ENCODE peak calls at places on chromosomes 1 and 21, in nine cellular contexts. G is suprapubic skin, N is fibroblast of lung, M is MM.1S, C is IMR-90, D is neural progenitor cell, J is A549, R is lung, X is adrenal gland. I is an unnamed sample.

GRCh38 chr1:1562556-1563195 is 12.0 kb downstream of the SSU72 start:
- DNase-seq in C (no peak), G (no peak), R (no peak), X (no peak), M (no peak), D (no peak), N (no peak), J (no peak), I (peak; percentile 74)

GRCh38 chr1:116666747-116667576 is 571 bp downstream of the IGSF3 start:
- DNase-seq in R (no peak), J (no peak), C (no peak), G (no peak), M (no peak), N (no peak), X (no peak), D (peak; percentile 24), I (peak; percentile 29)

GRCh38 chr1:228547464-228547792 is 60.2 kb downstream of the RNF187 start:
- DNase-seq in G (peak; percentile 16), J (no peak), M (no peak), D (no peak), N (no peak), R (no peak), X (no peak), C (no peak), I (no peak)

GRCh38 chr1:20366766-20367602 is 76.3 kb downstream of the VWA5B1 start:
- DNase-seq in C (peak; percentile 45), M (no peak), R (no peak), X (peak; percentile 73), N (peak; percentile 59), G (no peak), J (peak; percentile 76), D (peak; percentile 84), I (peak; percentile 29)

GRCh38 chr1:152410599-152410998 is 3.5 kb downstream of the CRNN start:
- DNase-seq in C (peak; percentile 1), J (no peak), R (peak; percentile 53), N (peak; percentile 36), M (no peak), X (no peak), D (no peak), G (no peak), I (no peak)

GRCh38 chr1:36136535-36136934 is 11.5 kb upstream of the COL8A2 start:
- DNase-seq in C (peak; percentile 92), N (peak; percentile 94), R (peak; percentile 46), D (no peak), J (no peak), M (no peak), X (peak; percentile 86), G (no peak), I (peak; percentile 48)

GRCh38 chr1:20785907-20786309 is 1.2 kb downstream of the HP1BP3 start:
- DNase-seq in M (no peak), R (no peak), C (no peak), X (peak; percentile 76), J (no peak), D (no peak), G (no peak), N (no peak), I (no peak)

GRCh38 chr1:208534604-208534907 is 290.4 kb upstream of the PLXNA2 start:
- DNase-seq in G (no peak), J (no peak), C (no peak), D (no peak), M (no peak), R (peak; percentile 9), X (no peak), N (no peak), I (no peak)

DNA sequence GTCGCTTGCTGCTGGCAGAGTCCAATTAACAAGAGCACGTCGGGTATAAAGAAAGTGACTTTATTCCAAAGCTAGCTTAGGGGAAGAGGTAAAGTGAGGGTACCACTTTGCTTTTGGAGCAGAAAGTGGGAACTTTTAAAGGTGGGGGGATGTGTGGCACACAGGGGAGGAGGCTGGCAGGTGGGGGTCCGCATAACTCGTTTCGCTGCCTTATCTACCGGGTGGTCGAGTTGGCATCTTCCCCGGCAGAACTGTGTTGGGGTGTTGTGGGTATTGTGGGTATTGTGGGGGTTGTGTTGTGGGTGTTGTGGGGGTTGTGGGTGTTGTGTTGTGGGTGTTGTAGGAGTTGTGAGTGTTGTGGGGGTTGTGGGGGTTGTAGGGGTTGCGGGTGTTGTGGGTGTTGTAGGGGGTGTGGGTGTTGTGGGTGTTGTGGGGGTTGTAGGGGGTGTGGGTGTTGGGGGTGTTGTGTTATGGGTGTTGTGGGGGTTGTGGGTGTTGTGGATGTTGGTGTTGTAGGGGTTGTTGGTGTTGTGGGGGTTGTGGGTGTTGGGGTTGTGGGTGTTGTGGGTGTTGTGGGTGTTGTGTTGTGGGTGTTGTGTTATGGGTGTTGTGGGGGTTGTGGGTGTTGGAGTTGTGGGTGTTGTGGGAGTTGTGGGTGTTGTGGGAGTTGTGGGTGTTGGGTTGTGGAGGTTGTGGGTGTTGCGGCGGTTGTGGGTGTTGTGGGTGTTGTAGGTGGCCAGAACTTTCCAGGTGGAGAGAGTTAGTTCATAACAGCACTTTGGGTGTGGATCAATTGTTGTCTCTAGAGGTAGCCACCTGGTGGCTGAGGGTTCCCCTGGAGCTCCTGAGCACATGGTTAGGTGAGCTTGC is 52.7 kb downstream of the AGPAT3 start:
- DNase-seq in J (no peak), N (no peak), D (no peak), X (no peak), G (peak; percentile 28), R (no peak), M (peak; percentile 82), C (no peak), I (no peak)
- H3K4me3 ChIP-seq in J (no peak overlapping the region), N (no peak overlapping the region), D (no peak overlapping the region), X (no peak overlapping the region), G (no peak overlapping the region), R (no peak overlapping the region), M (peak overlapping the region; percentile 65), C (no peak overlapping the region), I (no peak overlapping the region)

DNA sequence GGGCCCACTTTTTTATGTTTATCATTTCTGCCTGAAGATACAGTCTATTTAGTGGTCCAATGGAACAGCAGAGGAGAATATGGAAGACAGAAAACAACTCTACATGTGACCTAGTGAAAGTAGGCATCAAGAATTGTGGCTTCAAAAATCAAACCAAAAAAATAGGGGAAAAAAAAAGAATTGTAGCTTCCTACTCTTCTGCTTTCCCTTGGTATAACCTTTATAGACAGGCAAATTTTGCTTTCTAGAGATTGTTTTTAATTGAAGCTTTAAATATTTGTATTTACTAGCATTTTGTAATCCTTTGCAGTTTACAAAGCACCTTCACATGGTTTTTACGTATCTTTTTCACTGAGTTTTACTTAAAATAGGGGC is 14.3 kb downstream of the PDIK1L start:
- DNase-seq in R (no peak), G (no peak), J (no peak), M (no peak), C (no peak), N (no peak), X (no peak), D (no peak), I (no peak)
- H3K27ac ChIP-seq in R (no peak overlapping the region), G (peak overlapping the region; percentile 76), J (no peak overlapping the region), M (peak overlapping the region; percentile 62), C (no peak overlapping the region), N (no peak overlapping the region), X (peak overlapping the region; percentile 6), D (no peak overlapping the region), I (no peak overlapping the region)

DNA sequence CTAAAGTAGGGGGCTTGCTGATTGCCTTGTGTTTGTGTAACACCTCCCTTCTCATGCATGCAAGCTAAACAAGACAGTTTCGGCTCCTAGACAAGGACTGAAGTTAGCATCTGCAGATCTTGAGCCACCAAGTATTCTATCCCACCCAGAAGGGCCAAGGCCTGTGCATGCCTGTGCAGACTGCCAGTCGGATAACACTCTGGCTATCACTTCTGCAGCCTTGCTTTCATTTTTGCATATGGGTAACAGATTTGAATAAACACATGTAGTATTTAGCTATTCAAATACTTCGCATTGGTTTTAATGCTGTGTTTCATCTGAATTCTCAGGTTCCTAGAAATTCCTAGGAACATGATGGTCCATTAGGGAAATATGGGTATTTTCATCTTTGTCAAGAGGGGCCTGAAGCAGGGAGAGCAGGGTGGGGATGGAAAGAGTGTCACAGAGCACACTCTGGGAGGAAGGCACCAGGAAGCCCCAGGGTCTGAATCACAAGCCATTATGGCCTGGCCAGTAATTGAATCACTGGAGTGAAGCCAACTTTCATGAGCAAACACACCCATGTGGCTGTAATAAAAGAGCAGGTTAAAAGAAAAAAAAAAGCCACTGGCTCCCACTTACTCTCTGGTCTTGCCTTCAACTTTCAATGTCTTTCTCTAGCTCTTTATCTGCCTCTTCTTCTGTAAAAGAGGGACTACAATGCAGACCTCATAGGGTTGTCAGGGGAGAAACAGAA is 28.2 kb downstream of the GADD45A start:
- DNase-seq in M (no peak), J (peak; percentile 23), X (no peak), N (peak; percentile 89), D (no peak), R (no peak), C (peak; percentile 91), G (no peak), I (peak; percentile 30)
- H3K4me3 ChIP-seq in M (no peak overlapping the region), J (no peak overlapping the region), X (no peak overlapping the region), N (no peak overlapping the region), D (no peak overlapping the region), R (no peak overlapping the region), C (no peak overlapping the region), G (no peak overlapping the region), I (no peak overlapping the region)

GRCh38 chr1:16172964-16173446 is 17.1 kb upstream of the EPHA2 start:
- DNase-seq in X (peak; percentile 73), N (peak; percentile 86), R (no peak), M (no peak), D (no peak), J (no peak), C (peak; percentile 45), G (no peak), I (peak; percentile 38)

GRCh38 chr1:16174261-16174871 is 18.5 kb upstream of the EPHA2 start:
- DNase-seq in R (no peak), D (peak; percentile 43), N (no peak), G (no peak), J (no peak), X (no peak), C (no peak), M (no peak), I (no peak)

GRCh38 chr1:16172232-16172830 is 16.5 kb upstream of the EPHA2 start:
- DNase-seq in M (no peak), X (no peak), G (peak; percentile 64), N (no peak), R (no peak), D (no peak), C (no peak), J (no peak), I (peak; percentile 29)

GRCh38 chr1:16174886-16175598 is 19.2 kb upstream of the EPHA2 start:
- DNase-seq in M (no peak), G (no peak), J (no peak), R (no peak), D (peak; percentile 96), X (no peak), C (no peak), N (no peak), I (no peak)

DNA sequence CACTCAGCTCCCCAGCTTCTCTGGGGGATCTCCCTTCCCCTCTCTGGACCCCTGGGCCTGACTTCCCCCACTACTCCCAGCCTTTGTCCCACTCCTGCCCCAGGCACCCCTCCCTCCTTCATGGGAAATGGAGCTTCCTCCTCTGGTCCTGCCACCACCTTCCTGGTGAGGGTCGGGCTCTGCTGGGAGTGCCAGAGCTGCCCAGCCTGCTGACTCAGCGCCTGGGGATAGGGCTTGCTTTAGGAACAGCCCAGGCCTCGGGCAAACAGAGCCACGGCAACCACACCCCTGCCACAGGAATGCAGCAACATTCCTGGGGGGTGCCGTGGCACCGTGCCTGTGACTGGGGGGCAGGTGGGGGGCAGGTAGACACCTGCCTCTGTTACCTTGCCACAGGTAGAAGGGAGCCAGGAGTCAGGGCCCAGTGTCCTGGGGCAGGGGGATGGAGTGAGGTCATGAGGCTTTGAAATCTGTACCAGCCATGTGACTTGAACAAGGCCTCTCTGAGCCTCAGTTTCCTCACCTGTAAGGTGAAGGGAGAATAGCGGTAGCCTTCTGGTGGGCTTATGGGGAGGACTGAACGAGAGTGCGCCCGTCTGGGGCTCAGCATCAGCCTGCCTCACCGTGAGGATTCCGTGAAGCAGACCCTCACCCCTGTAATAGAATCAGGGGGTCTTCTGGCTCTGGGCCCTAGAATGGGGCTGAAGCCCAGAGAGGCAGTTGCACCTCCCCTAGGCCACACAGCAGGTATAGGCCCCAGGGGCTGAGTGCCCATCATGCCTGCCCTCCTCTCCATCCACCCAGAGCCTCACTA is 17.8 kb upstream of the EPHA2 start:
- DNase-seq in C (peak; percentile 50), R (peak; percentile 76), J (no peak), X (peak; percentile 79), G (no peak), D (no peak), N (peak; percentile 88), M (no peak), I (peak; percentile 59)
- H3K27ac ChIP-seq in C (no peak overlapping the region), R (no peak overlapping the region), J (peak overlapping the region; percentile 97), X (peak overlapping the region; percentile 72), G (peak overlapping the region; percentile 18), D (peak overlapping the region; percentile 75), N (peak overlapping the region; percentile 13), M (no peak overlapping the region), I (no peak overlapping the region)

I was measured in right cardiac atrium.